ENCODE peak calls at places on chromosomes 16 and 17, in ten cellular contexts. I is progenitor cell of endocrine pancreas; J is brain microvascular endothelial cell; L is AG09309; V is NCI-H1436; A is PC-3; C is EL; F is activated CD4-positive, alpha-beta T cell treated with anti-CD3 and anti-CD28 coated beads, Interleukin-2, amount 50 U/mL, for 4 hours; X is HuH-7.5; P is AG08395. W is an unnamed sample.
A peak's percentile ranks its signal among the peaks of the same experiment; 100 is the strongest.

GRCh38 chr17:44121997-44122824 is 1.2 kb downstream of the HDAC5 start:
- DNase-seq in I (no peak), J (no peak), L (no peak), V (no peak), A (no peak), C (no peak), F (no peak), X (no peak), P (no peak), W (no peak)

GRCh38 chr16:79607587-79607986 is 7.0 kb upstream of the MAF start:
- DNase-seq in I (no peak), J (peak; percentile 63), L (peak; percentile 29), V (no peak), A (peak; percentile 2), C (no peak), F (no peak), X (no peak), P (peak; percentile 69), W (peak; percentile 81)

GRCh38 chr17:2582493-2582892 is 11.0 kb upstream of the PAFAH1B1 start:
- DNase-seq in I (no peak), J (no peak), L (no peak), V (no peak), A (no peak), C (no peak), F (no peak), X (no peak), P (no peak), W (no peak)

GRCh38 chr16:67489401-67490083 is 6.2 kb upstream of the AGRP start:
- DNase-seq in I (no peak), J (no peak), L (no peak), V (no peak), A (no peak), C (no peak), F (no peak), X (no peak), P (no peak), W (no peak)

GRCh38 chr17:78226055-78226751 is 5.2 kb upstream of the TMEM235 start:
- DNase-seq in I (no peak), J (no peak), L (no peak), V (no peak), A (no peak), C (no peak), F (no peak), X (no peak), P (no peak), W (no peak)

GRCh38 chr17:72579990-72580320 is 459.1 kb downstream of the SOX9 start:
- DNase-seq in I (no peak), J (no peak), L (no peak), V (no peak), A (no peak), C (no peak), F (no peak), X (no peak), P (no peak), W (no peak)

GRCh38 chr16:275786-276232 is at the start of gene RGS11:
- DNase-seq in I (no peak), J (no peak), L (no peak), V (no peak), A (no peak), C (no peak), F (no peak), X (no peak), P (peak; percentile 39), W (no peak)

GRCh38 chr16:77171750-77172635 is 19.0 kb upstream of the MON1B start:
- DNase-seq in I (no peak), J (peak; percentile 62), L (peak; percentile 29), V (peak; percentile 33), A (peak; percentile 76), C (peak; percentile 56), F (no peak), X (peak; percentile 43), P (peak; percentile 64), W (peak; percentile 71)

GRCh38 chr16:50368410-50369132 is at the start of gene BRD7:
- DNase-seq in I (peak; percentile 67), J (peak; percentile 29), L (no peak), V (peak; percentile 65), A (peak; percentile 56), C (peak; percentile 61), F (peak; percentile 49), X (peak; percentile 54), P (peak; percentile 92), W (peak; percentile 54)

GRCh38 chr17:66915204-66915611 is 49.3 kb upstream of the CACNG4 start:
- DNase-seq in I (no peak), J (no peak), L (no peak), V (peak; percentile 65), A (peak; percentile 86), C (peak; percentile 43), F (no peak), X (peak; percentile 68), P (peak; percentile 28), W (peak; percentile 76)

GRCh38 chr17:78412403-78412802 is 34.0 kb downstream of the PGS1 start:
- DNase-seq in I (no peak), J (peak; percentile 28), L (no peak), V (peak; percentile 36), A (peak; percentile 30), C (no peak), F (peak; percentile 33), X (no peak), P (peak; percentile 31), W (no peak)

GRCh38 chr17:45146616-45147101 is 1.6 kb upstream of the HEXIM1 start:
- DNase-seq in I (no peak), J (peak; percentile 82), L (peak; percentile 78), V (no peak), A (no peak), C (peak; percentile 76), F (no peak), X (no peak), P (no peak), W (no peak)

GRCh38 chr17:49739662-49740271 is 24.2 kb downstream of the FAM117A start:
- DNase-seq in I (no peak), J (no peak), L (no peak), V (peak; percentile 92), A (no peak), C (no peak), F (peak; percentile 84), X (no peak), P (no peak), W (peak; percentile 83)

GRCh38 chr16:73017321-73017720 is 30.6 kb downstream of the ZFHX3 start:
- DNase-seq in I (no peak), J (no peak), L (no peak), V (no peak), A (no peak), C (no peak), F (no peak), X (no peak), P (no peak), W (no peak)

W was measured in epithelial cell of esophagus.